ENCODE peak calls at places on chromosomes 16 and 17, in ten cellular contexts. K, F, D, A, V, B, W, X, I and Y are unnamed samples.

GRCh38 chr17:77740481-77740880 is 218.0 kb upstream of the TNRC6C start:
- DNase-seq in B (no peak), I (no peak), X (no peak), A (no peak), D (no peak), V (no peak), F (no peak), W (no peak), K (peak; percentile 7), Y (no peak)

GRCh38 chr16:1293921-1294656 is 15.3 kb upstream of the UBE2I start:
- DNase-seq in B (no peak), A (no peak), I (no peak), X (no peak), V (no peak), W (no peak), F (no peak), K (no peak), D (no peak), Y (no peak)

GRCh38 chr17:61007980-61008379 is 330.3 kb downstream of the BCAS3 start:
- DNase-seq in D (no peak), A (no peak), F (no peak), B (peak; percentile 15), X (no peak), V (no peak), I (peak; percentile 49), W (peak; percentile 47), K (no peak), Y (no peak)

GRCh38 chr17:11986939-11987329 is 10.3 kb downstream of the ZNF18 start:
- DNase-seq in B (peak; percentile 5), V (no peak), K (no peak), F (no peak), A (no peak), I (peak; percentile 75), W (peak; percentile 69), X (no peak), D (no peak), Y (no peak)

GRCh38 chr17:41329279-41329925 is 13.9 kb upstream of the KRTAP17-1 start:
- DNase-seq in W (peak; percentile 38), K (no peak), F (no peak), D (peak; percentile 59), A (no peak), B (no peak), I (peak; percentile 59), V (peak; percentile 50), X (peak; percentile 45), Y (no peak)

GRCh38 chr17:61789872-61790271 is 73.5 kb downstream of the BRIP1 start:
- DNase-seq in V (no peak), D (no peak), I (no peak), K (no peak), X (no peak), A (no peak), F (no peak), W (no peak), B (no peak), Y (no peak)

GRCh38 chr16:48118841-48119240 is 37.0 kb downstream of the ABCC12 start:
- DNase-seq in B (no peak), I (no peak), X (no peak), W (no peak), D (no peak), V (no peak), A (no peak), K (no peak), F (no peak), Y (no peak)

GRCh38 chr17:55524440-55525220 is 13.4 kb upstream of the SMIM36 start:
- DNase-seq in V (no peak), B (no peak), W (no peak), D (no peak), I (no peak), X (no peak), F (no peak), A (no peak), K (no peak), Y (no peak)

GRCh38 chr17:7426203-7426863 is 917 bp downstream of the SPEM2 start:
- DNase-seq in D (no peak), A (no peak), W (no peak), I (no peak), X (no peak), B (no peak), F (no peak), V (no peak), K (no peak), Y (no peak)

GRCh38 chr17:43601280-43602050 is 55.3 kb upstream of the ETV4 start:
- DNase-seq in A (no peak), X (no peak), F (peak; percentile 50), K (no peak), I (peak; percentile 33), D (no peak), V (no peak), B (peak; percentile 71), W (peak; percentile 43), Y (no peak)

GRCh38 chr17:75289832-75290337 is 652 bp upstream of the SLC25A19 start:
- DNase-seq in W (peak; percentile 68), X (peak; percentile 78), A (no peak), B (peak; percentile 53), D (no peak), I (peak; percentile 65), F (peak; percentile 52), V (no peak), K (no peak), Y (peak; percentile 39)

GRCh38 chr17:62662855-62663254 is 35.4 kb downstream of the MRC2 start:
- DNase-seq in B (no peak), F (no peak), I (no peak), X (no peak), A (no peak), W (peak; percentile 35), D (no peak), K (no peak), V (no peak), Y (no peak)

DNA sequence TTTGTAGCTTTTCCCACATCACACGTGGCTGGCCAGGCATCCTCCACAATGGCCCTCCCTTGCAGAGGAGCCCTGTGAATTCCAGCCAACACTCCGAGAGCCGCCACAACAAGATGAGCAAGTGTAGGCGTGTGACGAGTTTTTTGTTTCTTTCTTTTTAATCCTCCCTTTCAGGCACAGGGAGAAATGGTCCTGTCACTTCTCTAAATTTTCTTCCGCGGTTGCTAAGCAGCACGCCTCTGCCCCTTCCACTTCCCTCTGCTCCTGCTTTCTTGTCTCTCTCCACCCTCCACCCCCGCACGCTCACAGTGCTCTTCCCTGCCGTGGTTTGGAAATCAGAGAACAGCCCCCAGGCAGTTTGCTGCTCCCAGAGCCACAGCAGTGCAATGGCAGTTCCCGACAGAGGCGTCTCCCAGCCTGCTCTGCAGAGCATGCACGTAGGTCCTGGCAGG is 68.0 kb upstream of the MRTFB start:
- DNase-seq in I (peak; percentile 50), B (peak; percentile 80), V (peak; percentile 56), D (peak; percentile 65), K (no peak), F (peak; percentile 61), X (peak; percentile 80), A (no peak), W (peak; percentile 41), Y (no peak)
- TF ChIP-seq CTCF in I (no peak), B (no peak), V (no peak), D (no peak), K (no peak), F (peak; percentile 31), X (no peak), A (peak; percentile 23), W (no peak), Y (no peak)

GRCh38 chr17:82098939-82099765 is 1.1 kb upstream of the FASN start:
- DNase-seq in X (no peak), W (no peak), A (no peak), V (no peak), D (no peak), I (no peak), B (no peak), F (no peak), K (no peak), Y (no peak)

GRCh38 chr17:82101301-82101715 is 3.3 kb upstream of the FASN start:
- DNase-seq in I (no peak), B (no peak), A (no peak), W (no peak), F (no peak), K (no peak), V (no peak), X (no peak), D (no peak), Y (no peak)

GRCh38 chr17:82103588-82104451 is 5.8 kb upstream of the FASN start:
- DNase-seq in K (no peak), X (peak; percentile 91), B (no peak), D (peak; percentile 38), A (no peak), I (peak; percentile 25), F (no peak), W (no peak), V (peak; percentile 77), Y (no peak)

GRCh38 chr17:82100502-82101298 is 2.7 kb upstream of the FASN start:
- DNase-seq in B (no peak), X (no peak), A (no peak), I (no peak), W (no peak), D (no peak), F (no peak), V (no peak), K (no peak), Y (no peak)

DNA sequence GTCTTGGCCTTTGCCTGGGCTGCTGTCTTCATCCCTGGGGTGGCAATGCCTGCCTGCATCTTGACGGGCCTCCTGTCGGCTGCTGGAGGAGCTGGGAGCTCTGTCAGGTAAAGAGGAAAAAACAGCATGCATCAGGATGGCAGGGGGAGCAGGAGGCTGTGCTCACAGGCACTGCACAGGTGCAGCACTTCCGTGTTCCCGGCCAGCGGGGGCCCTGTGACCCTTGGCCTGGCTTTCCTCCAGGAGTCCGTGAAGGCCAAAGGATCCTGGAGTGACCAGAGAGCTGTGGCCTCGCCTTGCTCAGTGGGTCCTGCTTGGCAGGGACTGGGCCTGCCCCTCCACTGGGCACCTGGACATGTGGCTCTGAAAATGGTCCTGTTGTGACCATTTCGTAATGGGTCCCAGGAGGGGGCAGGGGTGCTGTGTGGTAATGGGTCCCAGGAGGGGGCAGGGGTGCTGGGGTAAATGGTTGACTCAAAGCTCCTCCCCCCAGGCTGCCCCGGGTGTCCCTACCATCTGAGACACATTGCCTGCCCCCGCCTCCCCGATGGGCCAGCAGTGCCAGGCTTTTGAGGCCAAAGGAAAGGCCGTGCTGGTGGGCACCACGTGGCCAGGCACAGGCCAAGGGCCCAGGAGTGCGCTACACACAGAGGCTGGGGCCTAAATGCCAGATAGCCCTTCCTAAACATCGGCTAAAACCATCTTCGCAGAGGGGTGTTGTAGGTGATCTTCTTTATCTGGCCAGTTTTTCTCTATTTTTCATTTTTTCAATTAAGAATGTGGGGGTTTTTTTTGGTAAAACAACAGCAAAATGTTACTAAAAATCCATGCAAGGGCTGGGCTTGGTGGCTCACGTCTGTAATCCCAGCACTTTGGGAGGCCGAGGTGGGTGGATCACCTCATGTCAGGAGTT is 4.0 kb upstream of the FASN start:
- DNase-seq in A (no peak), W (no peak), B (no peak), K (no peak), I (no peak), V (no peak), X (no peak), F (no peak), D (no peak), Y (no peak)
- TF ChIP-seq CTCF in A (no peak), W (no peak), B (no peak), K (no peak), I (no peak), V (no peak), X (no peak), F (no peak), D (no peak), Y (no peak)

GRCh38 chr16:17431904-17432625 is 38.7 kb downstream of the XYLT1 start:
- DNase-seq in D (no peak), X (no peak), K (no peak), I (no peak), F (no peak), V (no peak), B (no peak), A (no peak), W (no peak), Y (no peak)
- TF ChIP-seq CTCF in D (peak; percentile 23), X (no peak), K (no peak), I (peak; percentile 20), F (no peak), V (no peak), B (no peak), A (no peak), W (no peak), Y (no peak)

GRCh38 chr16:88655733-88656281 is 5.0 kb upstream of the CYBA start:
- DNase-seq in V (no peak), I (no peak), A (no peak), B (no peak), W (no peak), D (no peak), K (peak; percentile 70), X (no peak), F (no peak), Y (no peak)
- TF ChIP-seq CTCF in V (no peak), I (no peak), A (no peak), B (no peak), W (no peak), D (no peak), K (no peak), X (no peak), F (no peak), Y (no peak)